ENCODE peak calls at places on chromosomes 3 and 15, in nine cellular contexts. X is GM13977, M is endothelial cell, A is NCI-H1417, P is T-helper 2 cell, D is GDM1, U is HT1080, L is skeletal muscle cell, G is neural crest cell. F is an unnamed sample.

GRCh38 chr15:93030430-93031102 is 58.4 kb downstream of the RGMA start:
- DNase-seq in U (peak; percentile 66), G (peak; percentile 79), A (peak; percentile 80), D (no peak), X (peak; percentile 90), M (peak; percentile 74), L (no peak), P (peak; percentile 54), F (no peak)

GRCh38 chr3:57910988-57911387 is 97.2 kb upstream of the FLNB start:
- DNase-seq in G (no peak), X (no peak), M (peak; percentile 22), A (peak; percentile 39), U (peak; percentile 26), L (no peak), D (no peak), P (peak; percentile 40), F (no peak)

GRCh38 chr3:172709776-172710708 is 825 bp downstream of the NCEH1 start:
- DNase-seq in M (peak; percentile 26), D (no peak), A (peak; percentile 80), L (no peak), G (no peak), X (no peak), U (peak; percentile 32), P (peak; percentile 10), F (no peak)

GRCh38 chr3:167653750-167654149 is at the start of gene WDR49:
- DNase-seq in M (no peak), U (peak; percentile 23), D (no peak), A (peak; percentile 57), X (no peak), G (no peak), P (no peak), L (no peak), F (no peak)

GRCh38 chr3:33152363-33153360 is 38.8 kb downstream of the CRTAP start:
- DNase-seq in U (peak; percentile 78), X (no peak), L (no peak), M (no peak), A (no peak), D (no peak), G (no peak), P (no peak), F (no peak)

GRCh38 chr3:47824541-47825473 is 21.9 kb downstream of the DHX30 start:
- DNase-seq in X (peak; percentile 96), D (peak; percentile 78), L (peak; percentile 62), A (peak; percentile 79), P (peak; percentile 87), U (peak; percentile 90), G (peak; percentile 71), M (peak; percentile 88), F (no peak)

GRCh38 chr15:48565560-48566482 is 79.7 kb downstream of the FBN1 start:
- DNase-seq in X (no peak), P (no peak), A (no peak), D (no peak), M (no peak), G (no peak), L (peak; percentile 95), U (peak; percentile 78), F (no peak)

GRCh38 chr3:115071611-115072010 is 75.5 kb downstream of the ZBTB20 start:
- DNase-seq in L (peak; percentile 25), M (no peak), U (no peak), D (no peak), A (no peak), P (no peak), G (peak; percentile 22), X (no peak), F (no peak)

GRCh38 chr15:66101715-66102395 is 151.7 kb downstream of the MEGF11 start:
- DNase-seq in X (no peak), U (no peak), D (no peak), P (no peak), M (no peak), G (no peak), A (peak; percentile 53), L (no peak), F (no peak)

GRCh38 chr15:90386221-90386620 is 1.8 kb upstream of the IQGAP1 start:
- DNase-seq in X (no peak), G (no peak), U (no peak), D (no peak), L (no peak), P (no peak), A (no peak), M (no peak), F (no peak)

GRCh38 chr3:17945018-17945798 is 202.8 kb upstream of the TBC1D5 start:
- DNase-seq in M (no peak), X (no peak), A (no peak), U (no peak), G (no peak), D (no peak), L (no peak), P (no peak), F (no peak)

GRCh38 chr15:60972301-60972700 is 256.8 kb downstream of the RORA start:
- DNase-seq in D (no peak), G (no peak), A (no peak), U (peak; percentile 72), M (no peak), P (no peak), L (peak; percentile 95), X (no peak), F (peak; percentile 62)

GRCh38 chr3:184880616-184881015 is 68.7 kb downstream of the VPS8 start:
- DNase-seq in G (no peak), L (no peak), A (no peak), M (no peak), X (no peak), U (no peak), P (no peak), D (no peak), F (no peak)

GRCh38 chr3:128568602-128569490 is 75.8 kb upstream of the GATA2 start:
- DNase-seq in U (no peak), P (no peak), L (no peak), X (no peak), D (no peak), G (no peak), A (no peak), M (no peak), F (no peak)